ENCODE peak calls at places on chromosomes 16 and 17, in nine cellular contexts. V is colonic mucosa; F is GM12878; X is lung; A is body of pancreas; S is CD8-positive, alpha-beta T cell; H is psoas muscle; I is endothelial cell of umbilical vein; C is vagina. N is an unnamed sample. For H3K4me1 and H3K27me3, the result is how much of the 10 kb centered on the place peaks cover.

GRCh38 chr16:74700206-74701040 is at the start of gene MLKL:
- DNase-seq in V (peak), F (peak), X (peak), A (peak), S (peak), H (peak), I (peak), C (no peak), N (no peak)

GRCh38 chr16:78196527-78196926 is 97.1 kb downstream of the WWOX start:
- DNase-seq in V (no peak), F (no peak), X (no peak), A (no peak), S (no peak), H (no peak), I (no peak), C (no peak), N (no peak)

GRCh38 chr16:49856741-49857330 is 924 bp upstream of the ZNF423 start:
- DNase-seq in V (peak), F (no peak), X (peak), A (peak), S (no peak), H (peak), I (peak), C (no peak), N (no peak)

GRCh38 chr17:8187517-8188407 is 2.2 kb downstream of the BORCS6 start:
- DNase-seq in V (peak), F (peak), X (peak), A (peak), S (peak), H (peak), I (peak), C (peak), N (no peak)

GRCh38 chr17:75830168-75831031 is 13.8 kb downstream of the UNC13D start:
- DNase-seq in V (peak), F (no peak), X (no peak), A (no peak), S (no peak), H (no peak), I (no peak), C (no peak), N (no peak)

GRCh38 chr16:19898924-19899604 is 14.4 kb upstream of the GPRC5B start:
- DNase-seq in V (peak), F (no peak), X (peak), A (peak), S (no peak), H (no peak), I (peak), C (no peak), N (no peak)

GRCh38 chr17:40452074-40452787 is 9.0 kb downstream of the IGFBP4 start:
- DNase-seq in V (no peak), F (no peak), X (no peak), A (no peak), S (no peak), H (no peak), I (no peak), C (no peak), N (no peak)

GRCh38 chr17:75832164-75832651 is 12.0 kb downstream of the UNC13D start:
- DNase-seq in V (no peak), F (no peak), X (no peak), A (no peak), S (peak), H (peak), I (no peak), C (no peak), N (no peak)

GRCh38 chr16:666572-666971 is 1.4 kb upstream of the RHOT2 start:
- DNase-seq in V (no peak), F (no peak), X (no peak), A (no peak), S (no peak), H (no peak), I (no peak), C (no peak), N (no peak)

GRCh38 chr17:75289832-75290337 is 652 bp upstream of the SLC25A19 start:
- DNase-seq in V (peak), F (peak), X (no peak), A (peak), S (no peak), H (peak), I (peak), C (no peak), N (no peak)

GRCh38 chr17:46788300-46788699 is 30.2 kb downstream of the WNT3 start:
- DNase-seq in V (no peak), F (no peak), X (no peak), A (no peak), S (no peak), H (no peak), I (no peak), C (no peak), N (no peak)

DNA sequence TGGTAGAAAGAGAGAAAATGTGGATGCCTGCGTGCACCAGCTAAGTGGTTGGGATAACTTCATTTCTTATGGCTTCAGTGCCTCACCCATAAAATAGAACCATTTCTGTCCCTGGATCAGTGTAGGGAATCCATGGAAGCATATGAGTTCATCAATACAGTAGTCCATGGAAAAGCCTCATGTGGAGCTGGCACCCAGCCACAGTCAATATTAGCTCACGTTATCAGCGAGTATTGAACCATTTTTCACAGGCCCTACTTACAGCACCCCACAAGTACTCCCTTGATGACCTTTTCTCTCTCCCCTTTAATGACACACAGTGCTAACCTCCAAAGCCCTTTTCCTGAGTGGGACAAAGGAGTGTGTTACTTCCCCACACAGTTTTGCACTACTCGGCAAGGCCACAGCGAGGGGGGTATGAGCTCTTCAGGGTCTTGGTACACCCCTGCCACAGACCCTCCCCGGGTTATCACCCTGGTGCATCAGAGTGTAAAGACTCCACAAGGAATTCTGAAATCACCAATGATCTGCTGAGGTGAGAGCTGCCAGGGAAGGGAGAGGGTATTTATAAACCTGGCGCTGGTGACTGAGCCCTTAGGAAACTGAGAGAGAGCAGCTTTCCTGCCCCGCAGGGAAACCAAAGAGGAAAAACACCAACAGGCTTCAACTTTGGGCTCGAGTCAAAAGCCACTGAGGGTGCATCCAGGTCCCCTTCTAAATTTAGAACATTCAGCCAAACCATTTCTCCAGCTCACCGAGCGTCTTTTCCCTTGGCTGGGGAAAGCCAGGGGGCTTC is 36.9 kb downstream of the DYNLRB2 start:
- DNase-seq in V (no peak), F (no peak), X (no peak), A (peak), S (no peak), H (no peak), I (no peak), C (no peak), N (no peak)
- H3K4me1 ChIP-seq in V (under half), F (under half), X (under half), A (under half), S (under half), H (under half), I (under half), C (under half), N (under half)

DNA sequence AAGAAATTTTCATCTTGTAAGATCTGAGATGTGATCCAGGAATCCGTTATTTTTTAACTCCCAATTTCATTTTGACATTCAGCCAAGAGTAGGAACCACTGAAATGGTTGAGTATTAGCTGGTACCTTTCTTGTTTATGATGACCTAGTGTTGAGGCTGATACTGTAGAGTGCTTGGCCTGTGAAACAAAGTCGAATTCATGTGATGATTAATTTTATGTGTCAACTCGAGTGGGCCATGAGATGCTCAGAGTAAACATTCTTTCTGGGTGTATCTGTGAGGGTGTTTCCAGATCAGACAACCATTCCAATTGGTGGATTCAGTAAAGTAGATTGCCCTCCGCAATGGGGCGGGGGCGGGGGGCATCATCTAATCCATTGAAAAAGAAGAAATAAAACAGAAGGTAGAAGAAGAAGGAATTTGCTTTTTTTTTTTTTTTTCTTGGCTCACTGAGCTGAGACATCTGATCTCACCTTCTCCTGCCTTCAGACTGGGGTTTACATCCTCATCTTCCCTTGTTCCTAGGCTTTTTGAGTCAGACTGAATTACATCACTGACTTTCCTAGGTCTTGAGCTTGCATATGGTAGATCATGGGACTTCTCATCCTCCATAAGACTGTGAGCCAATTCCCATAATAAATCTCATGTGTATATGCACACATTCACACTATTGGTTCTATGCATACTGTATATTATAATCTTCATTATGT is 264.5 kb upstream of the KCNJ16 start:
- DNase-seq in V (no peak), F (no peak), X (no peak), A (no peak), S (no peak), H (no peak), I (no peak), C (no peak), N (no peak)
- H3K27me3 ChIP-seq in V (under half), F (under half), X (under half), A (under half), S (under half), H (under half), I (under half), C (under half), N (under half)

GRCh38 chr17:56659622-56660021 is 66.1 kb downstream of the NOG start:
- DNase-seq in V (no peak), F (no peak), X (no peak), A (no peak), S (no peak), H (no peak), I (no peak), C (no peak), N (no peak)

GRCh38 chr17:56665864-56666263 is 72.4 kb downstream of the NOG start:
- DNase-seq in V (no peak), F (no peak), X (no peak), A (no peak), S (no peak), H (no peak), I (no peak), C (no peak), N (no peak)

GRCh38 chr17:56658648-56659047 is 65.1 kb downstream of the NOG start:
- DNase-seq in V (no peak), F (no peak), X (no peak), A (no peak), S (no peak), H (no peak), I (no peak), C (no peak), N (no peak)

GRCh38 chr17:56656961-56657360 is 63.5 kb downstream of the NOG start:
- DNase-seq in V (no peak), F (no peak), X (no peak), A (no peak), S (no peak), H (no peak), I (no peak), C (no peak), N (no peak)

GRCh38 chr17:56661906-56662305 is 68.4 kb downstream of the NOG start:
- DNase-seq in V (no peak), F (no peak), X (no peak), A (no peak), S (no peak), H (no peak), I (no peak), C (no peak), N (no peak)
- TF ChIP-seq CTCF in V (no peak), F (no peak), X (no peak), A (no peak), S (no peak), H (no peak), I (no peak), C (no peak), N (no peak)

GRCh38 chr17:61496174-61496956 is 44.1 kb downstream of the TBX4 start:
- DNase-seq in V (no peak), F (no peak), X (no peak), A (no peak), S (no peak), H (no peak), I (no peak), C (no peak), N (no peak)

GRCh38 chr17:61496957-61497653 is 44.9 kb downstream of the TBX4 start:
- DNase-seq in V (no peak), F (no peak), X (no peak), A (no peak), S (no peak), H (no peak), I (no peak), C (no peak), N (no peak)

GRCh38 chr17:61494325-61495160 is 42.3 kb downstream of the TBX4 start:
- DNase-seq in V (peak), F (no peak), X (no peak), A (no peak), S (no peak), H (no peak), I (no peak), C (no peak), N (no peak)

GRCh38 chr17:61492759-61493526 is 40.7 kb downstream of the TBX4 start:
- DNase-seq in V (no peak), F (no peak), X (no peak), A (no peak), S (no peak), H (no peak), I (no peak), C (no peak), N (no peak)

GRCh38 chr17:61495161-61495857 is 43.1 kb downstream of the TBX4 start:
- DNase-seq in V (no peak), F (no peak), X (no peak), A (no peak), S (no peak), H (no peak), I (peak), C (no peak), N (no peak)
- H3K4me1 ChIP-seq in V (under half), F (under half), X (under half), A (under half), S (under half), H (under half), I (under half), C (under half), N (under half)

N was measured in esophagus squamous epithelium.